ENCODE peak calls at places on chromosome 9, in five cellular contexts. One of them, this sample, is unnamed.

GRCh38 chr9:93646640-93647178 is 70.3 kb downstream of the PHF2 start:
- DNase-seq in astrocyte of the spinal cord: no peak
- DNase-seq in coronary artery: peak; percentile 31
- DNase-seq in lung: no peak
- DNase-seq in right atrium auricular region: no peak
- DNase-seq in this sample: no peak

GRCh38 chr9:34437006-34437925 is 21.1 kb downstream of the FAM219A start:
- DNase-seq in astrocyte of the spinal cord: peak; percentile 85
- DNase-seq in coronary artery: no peak
- DNase-seq in lung: peak; percentile 57
- DNase-seq in right atrium auricular region: peak; percentile 66
- DNase-seq in this sample: peak; percentile 52

GRCh38 chr9:119050281-119050680 is 319.0 kb downstream of the BRINP1 start:
- DNase-seq in astrocyte of the spinal cord: no peak
- DNase-seq in coronary artery: no peak
- DNase-seq in lung: no peak
- DNase-seq in right atrium auricular region: no peak
- DNase-seq in this sample: no peak

GRCh38 chr9:130660326-130660682 is 4.1 kb upstream of the PRDM12 start:
- DNase-seq in astrocyte of the spinal cord: no peak
- DNase-seq in coronary artery: no peak
- DNase-seq in lung: no peak
- DNase-seq in right atrium auricular region: no peak
- DNase-seq in this sample: no peak

GRCh38 chr9:2298217-2298616 is 283.1 kb downstream of the SMARCA2 start:
- DNase-seq in astrocyte of the spinal cord: no peak
- DNase-seq in coronary artery: no peak
- DNase-seq in lung: no peak
- DNase-seq in right atrium auricular region: no peak
- DNase-seq in this sample: no peak

GRCh38 chr9:15287309-15287708 is 19.7 kb downstream of the TTC39B start:
- DNase-seq in astrocyte of the spinal cord: no peak
- DNase-seq in coronary artery: no peak
- DNase-seq in lung: no peak
- DNase-seq in right atrium auricular region: no peak
- DNase-seq in this sample: no peak

GRCh38 chr9:90330215-90330614 is 312.4 kb downstream of the DIRAS2 start:
- DNase-seq in astrocyte of the spinal cord: no peak
- DNase-seq in coronary artery: no peak
- DNase-seq in lung: no peak
- DNase-seq in right atrium auricular region: no peak
- DNase-seq in this sample: no peak

GRCh38 chr9:109444771-109445320 is 53.3 kb downstream of the PTPN3 start:
- DNase-seq in astrocyte of the spinal cord: no peak
- DNase-seq in coronary artery: no peak
- DNase-seq in lung: no peak
- DNase-seq in right atrium auricular region: no peak
- DNase-seq in this sample: no peak

GRCh38 chr9:132855904-132856303 is 22.2 kb downstream of the AK8 start:
- DNase-seq in astrocyte of the spinal cord: no peak
- DNase-seq in coronary artery: no peak
- DNase-seq in lung: no peak
- DNase-seq in right atrium auricular region: no peak
- DNase-seq in this sample: no peak

GRCh38 chr9:125949247-125949646 is 202.1 kb downstream of the PBX3 start:
- DNase-seq in astrocyte of the spinal cord: no peak
- DNase-seq in coronary artery: no peak
- DNase-seq in lung: no peak
- DNase-seq in right atrium auricular region: no peak
- DNase-seq in this sample: no peak

GRCh38 chr9:127495884-127496555 is 44.7 kb downstream of the LRSAM1 start:
- DNase-seq in astrocyte of the spinal cord: no peak
- DNase-seq in coronary artery: no peak
- DNase-seq in lung: no peak
- DNase-seq in right atrium auricular region: no peak
- DNase-seq in this sample: no peak

GRCh38 chr9:2662496-2662895 is 40.9 kb downstream of the VLDLR start:
- DNase-seq in astrocyte of the spinal cord: no peak
- DNase-seq in coronary artery: no peak
- DNase-seq in lung: no peak
- DNase-seq in right atrium auricular region: no peak
- DNase-seq in this sample: no peak

GRCh38 chr9:133460405-133461175 is 812 bp downstream of the CACFD1 start:
- DNase-seq in astrocyte of the spinal cord: peak; percentile 9
- DNase-seq in coronary artery: peak; percentile 84
- DNase-seq in lung: peak; percentile 85
- DNase-seq in right atrium auricular region: peak; percentile 63
- DNase-seq in this sample: no peak

GRCh38 chr9:96674914-96675538 is 19.9 kb upstream of the PRXL2C start:
- DNase-seq in astrocyte of the spinal cord: peak; percentile 83
- DNase-seq in coronary artery: no peak
- DNase-seq in lung: no peak
- DNase-seq in right atrium auricular region: no peak
- DNase-seq in this sample: no peak

GRCh38 chr9:72442212-72442607 is 77.2 kb upstream of the ZFAND5 start:
- DNase-seq in astrocyte of the spinal cord: peak; percentile 81
- DNase-seq in coronary artery: no peak
- DNase-seq in lung: no peak
- DNase-seq in right atrium auricular region: no peak
- DNase-seq in this sample: peak; percentile 70

GRCh38 chr9:134552349-134552990 is 89.1 kb upstream of the COL5A1 start:
- DNase-seq in astrocyte of the spinal cord: no peak
- DNase-seq in coronary artery: no peak
- DNase-seq in lung: no peak
- DNase-seq in right atrium auricular region: no peak
- DNase-seq in this sample: no peak

GRCh38 chr9:82021198-82021597 is 32.6 kb downstream of the SPATA31D1 start:
- DNase-seq in astrocyte of the spinal cord: peak; percentile 96
- DNase-seq in coronary artery: no peak
- DNase-seq in lung: no peak
- DNase-seq in right atrium auricular region: no peak
- DNase-seq in this sample: peak; percentile 96

GRCh38 chr9:97984188-97985057 is 1.3 kb downstream of the ANP32B start:
- DNase-seq in astrocyte of the spinal cord: peak; percentile 83
- DNase-seq in coronary artery: peak; percentile 87
- DNase-seq in lung: peak; percentile 84
- DNase-seq in right atrium auricular region: peak; percentile 76
- DNase-seq in this sample: peak; percentile 25

GRCh38 chr9:108569624-108570023 is 286.2 kb downstream of the ACTL7B start:
- DNase-seq in astrocyte of the spinal cord: peak; percentile 48
- DNase-seq in coronary artery: no peak
- DNase-seq in lung: no peak
- DNase-seq in right atrium auricular region: no peak
- DNase-seq in this sample: peak; percentile 24

GRCh38 chr9:26165426-26165825 is 487.2 kb upstream of the TUSC1 start:
- DNase-seq in astrocyte of the spinal cord: no peak
- DNase-seq in coronary artery: no peak
- DNase-seq in lung: no peak
- DNase-seq in right atrium auricular region: no peak
- DNase-seq in this sample: no peak

GRCh38 chr9:26172301-26172700 is 494.1 kb upstream of the TUSC1 start:
- DNase-seq in astrocyte of the spinal cord: no peak
- DNase-seq in coronary artery: no peak
- DNase-seq in lung: no peak
- DNase-seq in right atrium auricular region: no peak
- DNase-seq in this sample: no peak

GRCh38 chr9:26169684-26170083 is 491.4 kb upstream of the TUSC1 start:
- DNase-seq in astrocyte of the spinal cord: peak; percentile 2
- DNase-seq in coronary artery: no peak
- DNase-seq in lung: no peak
- DNase-seq in right atrium auricular region: no peak
- DNase-seq in this sample: no peak

GRCh38 chr9:26166537-26166936 is 488.3 kb upstream of the TUSC1 start:
- DNase-seq in astrocyte of the spinal cord: no peak
- DNase-seq in coronary artery: no peak
- DNase-seq in lung: no peak
- DNase-seq in right atrium auricular region: no peak
- DNase-seq in this sample: no peak

DNA sequence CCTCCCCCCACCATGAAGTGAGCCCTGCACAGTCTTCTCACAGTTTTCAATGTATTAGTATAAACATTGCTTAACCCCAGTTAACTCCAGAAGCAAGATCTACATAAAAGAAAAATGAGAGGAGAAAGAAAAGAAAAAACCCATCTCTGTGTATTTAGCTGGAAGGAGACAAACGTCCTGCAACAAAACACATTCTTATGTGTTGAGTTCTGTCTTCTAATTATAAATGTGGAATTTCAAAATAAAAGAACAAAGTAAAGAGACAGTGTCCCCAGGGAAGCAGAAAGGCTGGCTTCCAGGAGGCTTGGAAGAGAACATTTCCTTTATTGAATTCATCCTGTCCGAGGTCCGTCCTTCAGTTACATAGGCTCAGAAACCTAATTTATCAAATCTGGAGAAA is 492.0 kb upstream of the TUSC1 start:
- DNase-seq in astrocyte of the spinal cord: peak; percentile 15
- DNase-seq in coronary artery: no peak
- DNase-seq in lung: no peak
- DNase-seq in right atrium auricular region: no peak
- DNase-seq in this sample: peak; percentile 14
- H3K4me3 ChIP-seq in astrocyte of the spinal cord: no peak overlapping the region
- H3K4me3 ChIP-seq in coronary artery: no peak overlapping the region
- H3K4me3 ChIP-seq in lung: no peak overlapping the region
- H3K4me3 ChIP-seq in right atrium auricular region: no peak overlapping the region
- H3K4me3 ChIP-seq in this sample: no peak overlapping the region

DNA sequence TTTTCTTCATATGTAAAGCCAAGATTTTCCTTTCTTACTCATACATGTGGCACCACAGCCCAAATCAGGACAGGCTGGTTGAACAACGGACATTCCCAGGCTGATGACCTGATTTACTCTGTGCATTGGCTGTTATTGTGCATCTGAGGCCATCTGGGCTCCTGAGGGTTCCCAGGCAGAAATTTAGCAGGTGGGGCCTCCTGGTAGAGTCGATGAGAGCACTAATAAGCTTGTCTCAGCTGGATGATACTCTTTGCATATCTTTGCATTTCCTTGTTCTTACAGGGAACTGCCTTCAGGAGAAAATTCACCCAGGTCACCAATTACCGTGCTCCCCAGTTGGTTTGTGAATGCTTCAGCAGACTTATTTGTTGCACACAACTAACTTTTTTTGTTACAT is 605.1 kb downstream of the ELAVL2 start:
- DNase-seq in astrocyte of the spinal cord: no peak
- DNase-seq in coronary artery: no peak
- DNase-seq in lung: no peak
- DNase-seq in right atrium auricular region: no peak
- DNase-seq in this sample: no peak
- H3K4me3 ChIP-seq in astrocyte of the spinal cord: no peak overlapping the region
- H3K4me3 ChIP-seq in coronary artery: no peak overlapping the region
- H3K4me3 ChIP-seq in lung: no peak overlapping the region
- H3K4me3 ChIP-seq in right atrium auricular region: no peak overlapping the region
- H3K4me3 ChIP-seq in this sample: no peak overlapping the region

GRCh38 chr9:137025120-137025966 is 2.7 kb downstream of the ABCA2 start:
- DNase-seq in astrocyte of the spinal cord: no peak
- DNase-seq in coronary artery: no peak
- DNase-seq in lung: no peak
- DNase-seq in right atrium auricular region: no peak
- DNase-seq in this sample: no peak
- H3K4me3 ChIP-seq in astrocyte of the spinal cord: no peak overlapping the region
- H3K4me3 ChIP-seq in coronary artery: no peak overlapping the region
- H3K4me3 ChIP-seq in lung: no peak overlapping the region
- H3K4me3 ChIP-seq in right atrium auricular region: no peak overlapping the region
- H3K4me3 ChIP-seq in this sample: no peak overlapping the region

DNA sequence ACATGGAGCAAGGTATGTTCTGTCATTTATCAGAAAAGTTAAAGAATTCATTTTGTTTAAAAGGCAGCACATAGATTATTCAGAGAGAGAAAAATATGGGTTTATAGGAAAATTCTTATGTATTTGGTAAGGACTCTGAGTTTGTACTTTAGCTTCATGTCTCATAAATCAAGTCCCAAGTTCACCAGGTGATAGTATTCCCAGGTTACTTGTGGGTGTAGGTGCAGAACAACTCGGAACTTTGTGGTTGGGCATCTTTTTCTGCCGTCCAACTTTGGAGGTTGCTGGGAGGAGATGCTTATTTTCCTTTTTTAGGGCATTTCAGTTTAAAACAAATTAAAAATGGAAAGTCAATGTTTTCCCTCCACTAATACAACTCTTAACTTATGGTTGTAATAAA is 269.8 kb upstream of the DMRT1 start:
- DNase-seq in astrocyte of the spinal cord: no peak
- DNase-seq in coronary artery: no peak
- DNase-seq in lung: no peak
- DNase-seq in right atrium auricular region: no peak
- DNase-seq in this sample: no peak
- H3K4me3 ChIP-seq in astrocyte of the spinal cord: no peak overlapping the region
- H3K4me3 ChIP-seq in coronary artery: no peak overlapping the region
- H3K4me3 ChIP-seq in lung: no peak overlapping the region
- H3K4me3 ChIP-seq in right atrium auricular region: no peak overlapping the region
- H3K4me3 ChIP-seq in this sample: no peak overlapping the region

GRCh38 chr9:129480227-129480626 is 140.7 kb downstream of the C9orf50 start:
- DNase-seq in astrocyte of the spinal cord: peak; percentile 52
- DNase-seq in coronary artery: no peak
- DNase-seq in lung: no peak
- DNase-seq in right atrium auricular region: no peak
- DNase-seq in this sample: no peak

GRCh38 chr9:129482521-129483466 is 138.1 kb downstream of the C9orf50 start:
- DNase-seq in astrocyte of the spinal cord: peak; percentile 91
- DNase-seq in coronary artery: peak; percentile 91
- DNase-seq in lung: peak; percentile 87
- DNase-seq in right atrium auricular region: peak; percentile 90
- DNase-seq in this sample: no peak

GRCh38 chr9:129481824-129482511 is 138.9 kb downstream of the C9orf50 start:
- DNase-seq in astrocyte of the spinal cord: no peak
- DNase-seq in coronary artery: peak; percentile 82
- DNase-seq in lung: no peak
- DNase-seq in right atrium auricular region: no peak
- DNase-seq in this sample: no peak

GRCh38 chr9:129480705-129481104 is 140.2 kb downstream of the C9orf50 start:
- DNase-seq in astrocyte of the spinal cord: no peak
- DNase-seq in coronary artery: no peak
- DNase-seq in lung: no peak
- DNase-seq in right atrium auricular region: no peak
- DNase-seq in this sample: no peak

DNA sequence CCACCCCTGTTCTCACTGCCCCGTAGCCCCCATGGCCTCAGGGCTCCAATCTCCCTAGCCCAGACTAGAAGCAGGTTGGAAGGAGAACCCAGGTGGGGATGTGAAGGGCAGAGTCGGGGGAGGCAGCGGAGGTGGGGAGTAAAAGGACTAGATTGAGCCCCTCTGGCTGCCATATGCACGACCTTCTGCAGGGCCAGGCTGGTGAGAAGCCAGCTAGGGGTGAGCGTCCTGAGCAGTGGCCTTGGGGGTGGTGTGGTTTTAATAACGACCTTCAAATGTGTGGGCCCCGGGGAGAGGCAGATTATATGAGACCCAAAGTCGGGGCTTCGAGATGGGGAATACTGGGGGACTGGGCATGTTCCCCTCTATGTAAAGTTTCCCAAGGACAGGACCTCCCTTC is 139.5 kb downstream of the C9orf50 start:
- DNase-seq in astrocyte of the spinal cord: no peak
- DNase-seq in coronary artery: no peak
- DNase-seq in lung: no peak
- DNase-seq in right atrium auricular region: no peak
- DNase-seq in this sample: no peak
- H3K4me3 ChIP-seq in astrocyte of the spinal cord: no peak overlapping the region
- H3K4me3 ChIP-seq in coronary artery: peak overlapping the region; percentile 70
- H3K4me3 ChIP-seq in lung: no peak overlapping the region
- H3K4me3 ChIP-seq in right atrium auricular region: no peak overlapping the region
- H3K4me3 ChIP-seq in this sample: no peak overlapping the region

This sample was measured in AG09309.